ENCODE peak calls at places on chromosomes 4 and X, in six cellular contexts. T is MCF 10A, Q is iris pigment epithelial cell, N is glutamatergic neuron, H is cardiac fibroblast, L is Peyer's patch. O is an unnamed sample.

GRCh38 chr4:8291036-8291682 is 21.6 kb downstream of the HTRA3 start:
- DNase-seq in T (no peak), Q (no peak), N (peak), H (no peak), L (no peak), O (peak)

GRCh38 chr4:2936773-2937145 is 26.4 kb downstream of the NOP14 start:
- DNase-seq in T (peak), Q (peak), N (no peak), H (peak), L (peak), O (peak)

GRCh38 chr4:123352240-123352945 is 44.2 kb upstream of the SPRY1 start:
- DNase-seq in T (peak), Q (peak), N (no peak), H (peak), L (no peak), O (no peak)

GRCh38 chr4:139312552-139313332 is 10.5 kb upstream of the NDUFC1 start:
- DNase-seq in T (no peak), Q (no peak), N (no peak), H (no peak), L (no peak), O (no peak)

GRCh38 chr4:59869559-59869958 is 1330.6 kb upstream of the ADGRL3 start:
- DNase-seq in T (no peak), Q (no peak), N (no peak), H (no peak), L (no peak), O (no peak)

GRCh38 chr4:42671431-42672194 is 14.7 kb upstream of the ATP8A1 start:
- DNase-seq in T (no peak), Q (no peak), N (no peak), H (no peak), L (peak), O (no peak)

GRCh38 chr4:109383823-109384222 is 49.8 kb upstream of the SEC24B start:
- DNase-seq in T (no peak), Q (no peak), N (no peak), H (no peak), L (no peak), O (no peak)

GRCh38 chrX:49956313-49956712 is 33.9 kb downstream of the CLCN5 start:
- DNase-seq in T (no peak), Q (no peak), N (no peak), H (no peak), L (no peak), O (no peak)

GRCh38 chr4:159504634-159505033 is 401.8 kb downstream of the RAPGEF2 start:
- DNase-seq in T (peak), Q (peak), N (no peak), H (peak), L (no peak), O (no peak)

GRCh38 chr4:997375-998071 is 4.3 kb upstream of the SLC26A1 start:
- DNase-seq in T (no peak), Q (no peak), N (no peak), H (no peak), L (no peak), O (no peak)

GRCh38 chr4:153071953-153072622 is 132.2 kb upstream of the TRIM2 start:
- DNase-seq in T (no peak), Q (no peak), N (no peak), H (no peak), L (no peak), O (no peak)

GRCh38 chr4:118927976-118928375 is 39.3 kb downstream of the SYNPO2 start:
- DNase-seq in T (no peak), Q (no peak), N (no peak), H (peak), L (no peak), O (no peak)

GRCh38 chr4:56799291-56799823 is 22.1 kb downstream of the SPINK2 start:
- DNase-seq in T (no peak), Q (no peak), N (no peak), H (no peak), L (no peak), O (no peak)

GRCh38 chr4:87819281-87819919 is 13.4 kb upstream of the MEPE start:
- DNase-seq in T (peak), Q (peak), N (no peak), H (peak), L (no peak), O (no peak)

GRCh38 chr4:56210397-56210796 is 176.9 kb downstream of the AASDH start:
- DNase-seq in T (no peak), Q (no peak), N (no peak), H (no peak), L (no peak), O (no peak)

GRCh38 chr4:48664938-48665337 is 115.1 kb downstream of the FRYL start:
- DNase-seq in T (no peak), Q (no peak), N (no peak), H (no peak), L (no peak), O (no peak)

GRCh38 chrX:105837227-105837626 is 14.9 kb downstream of the NRK start:
- DNase-seq in T (peak), Q (peak), N (no peak), H (peak), L (no peak), O (no peak)

GRCh38 chrX:49271341-49271740 is 1.7 kb downstream of the PPP1R3F start:
- DNase-seq in T (no peak), Q (no peak), N (no peak), H (no peak), L (no peak), O (no peak)

GRCh38 chr4:131613824-131614216 is 1535.3 kb upstream of the PCDH10 start:
- DNase-seq in T (no peak), Q (peak), N (no peak), H (no peak), L (no peak), O (no peak)

GRCh38 chrX:47361538-47362511 is 8.6 kb upstream of the ZNF157 start:
- DNase-seq in T (peak), Q (peak), N (peak), H (peak), L (peak), O (peak)

GRCh38 chr4:3512279-3512678 is 19.9 kb downstream of the LRPAP1 start:
- DNase-seq in T (no peak), Q (no peak), N (peak), H (no peak), L (no peak), O (no peak)

GRCh38 chr4:185143596-185143969 is 517 bp downstream of the SLC25A4 start:
- DNase-seq in T (peak), Q (peak), N (peak), H (no peak), L (peak), O (peak)

GRCh38 chr4:138864961-138865720 is 150.4 kb upstream of the NOCT start:
- DNase-seq in T (no peak), Q (no peak), N (no peak), H (no peak), L (no peak), O (no peak)

GRCh38 chrX:44223150-44223549 is 120.3 kb downstream of the EFHC2 start:
- DNase-seq in T (peak), Q (peak), N (no peak), H (peak), L (peak), O (no peak)

GRCh38 chr4:188841523-188841922 is 702.3 kb downstream of the TRIML1 start:
- DNase-seq in T (peak), Q (no peak), N (no peak), H (no peak), L (no peak), O (no peak)

GRCh38 chr4:53688186-53688790 is 97.0 kb upstream of the LNX1 start:
- DNase-seq in T (peak), Q (peak), N (no peak), H (peak), L (no peak), O (no peak)

GRCh38 chrX:56233682-56234081 is 1.5 kb downstream of the KLF8 start:
- DNase-seq in T (peak), Q (no peak), N (peak), H (peak), L (peak), O (no peak)

GRCh38 chr4:142840516-142841123 is 5.5 kb downstream of the INPP4B start:
- DNase-seq in T (peak), Q (peak), N (no peak), H (peak), L (peak), O (no peak)

GRCh38 chr4:40306203-40306602 is 28.9 kb upstream of the CHRNA9 start:
- DNase-seq in T (no peak), Q (no peak), N (no peak), H (no peak), L (no peak), O (no peak)

GRCh38 chr4:125398263-125398662 is 83.5 kb downstream of the FAT4 start:
- DNase-seq in T (no peak), Q (no peak), N (no peak), H (no peak), L (no peak), O (no peak)

GRCh38 chr4:120692964-120693363 is 229.6 kb downstream of the PRDM5 start:
- DNase-seq in T (peak), Q (peak), N (no peak), H (peak), L (peak), O (no peak)

GRCh38 chrX:9816094-9816700 is 30.0 kb downstream of the SHROOM2 start:
- DNase-seq in T (peak), Q (peak), N (no peak), H (no peak), L (no peak), O (peak)

GRCh38 chr4:98166025-98166730 is 22.9 kb upstream of the STPG2 start:
- DNase-seq in T (peak), Q (peak), N (no peak), H (peak), L (no peak), O (peak)

GRCh38 chr4:88628746-88629145 is 36.5 kb downstream of the HERC3 start:
- DNase-seq in T (peak), Q (no peak), N (no peak), H (no peak), L (no peak), O (no peak)

GRCh38 chr4:46329118-46329976 is 60.6 kb downstream of the GABRA2 start:
- DNase-seq in T (peak), Q (peak), N (peak), H (peak), L (peak), O (no peak)

GRCh38 chr4:3276961-3277360 is 15.9 kb upstream of the RGS12 start:
- DNase-seq in T (no peak), Q (peak), N (no peak), H (peak), L (peak), O (no peak)

GRCh38 chr4:106355193-106355592 is 13.4 kb downstream of the GIMD1 start:
- DNase-seq in T (no peak), Q (no peak), N (no peak), H (peak), L (no peak), O (no peak)

GRCh38 chrX:118448273-118448783 is 47.3 kb upstream of the DOCK11 start:
- DNase-seq in T (no peak), Q (peak), N (no peak), H (no peak), L (no peak), O (no peak)

GRCh38 chrX:39065051-39065871 is 264.0 kb downstream of the MID1IP1 start:
- DNase-seq in T (no peak), Q (no peak), N (peak), H (no peak), L (no peak), O (no peak)